ENCODE peak calls at places on chromosomes 7 and 10, in four cellular contexts. Q is esophagus squamous epithelium, K is cardiac fibroblast, A is mesothelial cell of epicardium. H is an unnamed sample.

GRCh38 chr10:133336131-133337078 is at the start of gene CALY:
- DNase-seq in A (no peak), Q (no peak), K (no peak), H (no peak)

GRCh38 chr10:73293461-73293860 is 41.0 kb upstream of the MRPS16 start:
- DNase-seq in K (no peak), Q (no peak), A (no peak), H (no peak)

GRCh38 chr10:14598809-14599764 is 175.6 kb downstream of the FAM107B start:
- DNase-seq in A (no peak), Q (no peak), K (no peak), H (no peak)

GRCh38 chr10:92242910-92243671 is 47.8 kb downstream of the CPEB3 start:
- DNase-seq in A (no peak), Q (no peak), K (peak; percentile 67), H (peak; percentile 11)

GRCh38 chr7:158193446-158193845 is 394.2 kb downstream of the PTPRN2 start:
- DNase-seq in K (no peak), Q (no peak), A (no peak), H (no peak)

GRCh38 chr10:105391670-105392331 is 750.7 kb downstream of the SORCS3 start:
- DNase-seq in Q (no peak), A (no peak), K (no peak), H (no peak)

GRCh38 chr10:130025326-130025725 is 61.3 kb upstream of the EBF3 start:
- DNase-seq in A (no peak), Q (no peak), K (no peak), H (no peak)

GRCh38 chr10:22945934-22946673 is 18.3 kb downstream of the ARMC3 start:
- DNase-seq in A (no peak), K (no peak), Q (no peak), H (no peak)

GRCh38 chr10:127855584-127855881 is 37.2 kb downstream of the CLRN3 start:
- DNase-seq in K (no peak), Q (no peak), A (no peak), H (no peak)

GRCh38 chr10:106439366-106439765 is 725.1 kb downstream of the SORCS1 start:
- DNase-seq in K (no peak), A (no peak), Q (no peak), H (no peak)

GRCh38 chr7:97871659-97872024 is 566 bp downstream of the ASNS start:
- DNase-seq in Q (no peak), A (no peak), K (no peak), H (no peak)

GRCh38 chr7:4416436-4417092 is 265.5 kb upstream of the FOXK1 start:
- DNase-seq in A (no peak), K (peak; percentile 12), Q (no peak), H (no peak)

GRCh38 chr10:79984851-79985250 is 35.9 kb upstream of the SFTPD start:
- DNase-seq in Q (no peak), K (no peak), A (no peak), H (no peak)

GRCh38 chr7:34327681-34328080 is 330.3 kb upstream of the NPSR1 start:
- DNase-seq in A (no peak), Q (no peak), K (peak; percentile 24), H (no peak)

GRCh38 chr10:69838853-69839252 is 37.1 kb downstream of the COL13A1 start:
- DNase-seq in Q (no peak), K (peak; percentile 86), A (no peak), H (no peak)

GRCh38 chr10:48470893-48471805 is 133.7 kb downstream of the ARHGAP22 start:
- DNase-seq in A (no peak), K (peak; percentile 35), Q (no peak), H (peak; percentile 8)

GRCh38 chr7:40463449-40463848 is 328.6 kb downstream of the SUGCT start:
- DNase-seq in K (no peak), A (no peak), Q (no peak), H (no peak)

GRCh38 chr7:142842251-142842766 is 12.6 kb upstream of the EPHB6 start:
- DNase-seq in K (no peak), Q (no peak), A (no peak), H (no peak)

GRCh38 chr7:22662490-22663145 is 64.4 kb upstream of the IL6 start:
- DNase-seq in Q (no peak), A (no peak), K (no peak), H (no peak)

GRCh38 chr10:52961298-52961697 is 188.7 kb upstream of the MBL2 start:
- DNase-seq in K (no peak), Q (no peak), A (no peak), H (no peak)

GRCh38 chr7:155545348-155545747 is 1.0 kb downstream of the CNPY1 start:
- DNase-seq in A (no peak), Q (no peak), K (no peak), H (no peak)

GRCh38 chr7:155544485-155544884 is 1.9 kb downstream of the CNPY1 start:
- DNase-seq in A (no peak), K (no peak), Q (no peak), H (no peak)

GRCh38 chr7:155542276-155542675 is 4.1 kb downstream of the CNPY1 start:
- DNase-seq in Q (no peak), K (no peak), A (no peak), H (no peak)

GRCh38 chr7:155543926-155544325 is 2.4 kb downstream of the CNPY1 start:
- DNase-seq in A (no peak), Q (no peak), K (no peak), H (no peak)

GRCh38 chr7:155543011-155543881 is 3.1 kb downstream of the CNPY1 start:
- DNase-seq in A (no peak), K (peak; percentile 1), Q (no peak), H (no peak)
- TF ChIP-seq CTCF in A (no peak), K (no peak), Q (no peak), H (no peak)

GRCh38 chr7:84914598-84914997 is 272.3 kb downstream of the SEMA3D start:
- DNase-seq in K (no peak), Q (no peak), A (no peak), H (no peak)
- TF ChIP-seq CTCF in K (no peak), Q (no peak), A (no peak), H (no peak)

GRCh38 chr10:111856631-111857030 is 326.9 kb downstream of the GPAM start:
- DNase-seq in Q (no peak), A (no peak), K (peak; percentile 43), H (no peak)
- TF ChIP-seq CTCF in Q (no peak), A (peak; percentile 21), K (peak; percentile 54), H (peak; percentile 43)

DNA sequence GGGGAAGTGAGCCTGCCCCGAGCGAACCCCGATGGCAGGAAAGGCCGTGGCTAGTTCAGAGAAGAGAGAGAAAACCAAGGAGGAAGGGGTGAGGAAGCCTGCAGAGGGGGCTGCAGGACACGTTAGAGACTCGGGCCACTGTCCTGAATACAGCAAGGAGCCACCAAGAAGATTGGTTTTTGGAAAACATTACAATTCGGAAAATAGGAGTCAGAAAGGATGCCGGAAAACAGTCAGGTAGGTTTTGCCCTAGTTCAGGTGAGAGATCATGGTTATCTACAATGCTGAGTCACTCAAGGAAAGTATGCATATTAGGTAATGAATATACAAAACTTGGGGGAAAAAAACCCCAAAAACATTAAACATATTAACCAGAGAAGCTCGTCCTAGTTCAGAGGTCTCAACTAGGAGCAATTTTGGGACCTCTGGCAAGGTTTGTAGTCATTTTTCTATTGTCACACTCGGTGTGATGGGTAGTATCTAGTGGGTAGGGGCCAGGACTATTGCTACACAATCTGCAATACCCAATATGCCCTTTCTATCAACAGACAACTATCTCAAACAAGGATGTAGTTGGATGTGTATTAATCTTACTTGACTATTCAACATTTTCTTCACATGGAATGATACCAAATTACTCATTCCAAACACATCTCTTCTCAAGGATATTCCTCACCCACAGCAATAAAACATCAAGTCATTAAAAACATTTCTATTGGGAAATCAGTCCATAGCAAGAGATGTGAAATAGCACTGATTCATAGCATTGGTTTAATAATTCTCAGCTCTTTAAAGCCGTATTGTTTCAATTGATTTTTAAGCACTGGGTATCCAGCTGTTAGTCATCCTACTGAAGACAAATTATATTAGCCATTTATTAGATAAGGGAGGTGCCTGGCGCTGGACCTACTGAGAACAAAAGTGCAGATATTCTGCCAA is 74.4 kb upstream of the RSU1 start:
- DNase-seq in Q (no peak), K (peak; percentile 84), A (no peak), H (no peak)
- TF ChIP-seq CTCF in Q (no peak), K (peak; percentile 49), A (no peak), H (peak; percentile 49)

GRCh38 chr10:108249940-108250339 is 1085.4 kb upstream of the SORCS1 start:
- DNase-seq in A (no peak), K (no peak), Q (no peak), H (no peak)
- TF ChIP-seq CTCF in A (no peak), K (no peak), Q (no peak), H (no peak)

DNA sequence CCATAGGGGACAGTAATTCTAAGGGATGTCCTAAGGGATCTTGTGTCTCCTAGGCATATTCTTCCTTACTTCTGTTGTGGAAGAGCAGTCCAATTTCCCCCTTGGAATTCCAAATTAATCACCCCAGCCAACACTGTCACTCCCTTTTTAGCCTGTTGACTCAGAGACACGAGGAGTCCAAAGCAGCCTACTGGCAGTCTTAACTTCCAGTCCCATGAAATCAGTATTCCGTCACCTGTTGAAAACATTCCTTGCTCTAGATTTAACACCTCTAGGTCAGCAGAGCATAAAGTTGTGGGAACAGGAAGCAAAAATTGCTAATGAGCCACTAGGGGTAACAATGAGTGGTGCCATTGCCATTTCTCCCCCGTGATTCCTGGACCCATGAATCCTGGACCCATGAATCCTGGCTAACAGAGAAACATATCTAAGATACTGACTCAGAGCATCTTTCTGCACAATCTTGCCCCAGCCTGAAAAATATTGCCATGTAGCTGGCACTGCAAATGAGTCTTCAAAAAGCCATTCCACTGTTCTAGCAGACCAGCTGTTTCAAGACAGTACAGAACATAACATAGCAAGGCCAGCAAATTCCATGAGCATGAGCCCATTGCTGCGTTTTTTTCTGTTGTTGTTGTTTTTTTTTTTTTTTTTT is 252.7 kb upstream of the PTER start:
- DNase-seq in A (no peak), Q (no peak), K (no peak), H (no peak)
- TF ChIP-seq CTCF in A (no peak), Q (no peak), K (no peak), H (no peak)

DNA sequence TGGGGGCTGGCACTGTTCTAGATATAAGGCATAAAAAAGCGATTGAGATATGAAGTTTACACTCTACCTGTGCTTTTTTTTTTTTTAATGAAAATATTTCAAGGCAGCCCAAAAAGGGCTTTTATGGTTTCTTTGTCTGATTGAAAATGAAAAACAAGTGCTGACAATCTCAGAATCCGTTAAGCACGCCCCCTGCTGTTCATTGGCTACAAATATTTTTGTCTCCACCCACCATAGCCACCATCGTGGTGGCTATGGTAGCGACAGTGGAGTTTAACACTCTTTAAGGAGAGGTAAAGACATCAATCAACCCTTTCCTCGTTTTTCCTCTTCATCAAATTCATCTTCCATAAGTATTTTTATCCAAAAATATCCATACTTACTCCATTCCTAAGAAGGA is 94.2 kb downstream of the CD36 start:
- DNase-seq in Q (no peak), K (no peak), A (no peak), H (no peak)
- TF ChIP-seq CTCF in Q (no peak), K (peak; percentile 13), A (peak; percentile 45), H (peak; percentile 26)

GRCh38 chr7:76048668-76048988 is 722 bp downstream of the MDH2 start:
- DNase-seq in A (no peak), Q (no peak), K (no peak), H (no peak)
- TF ChIP-seq CTCF in A (no peak), Q (no peak), K (peak; percentile 31), H (peak; percentile 19)